ENCODE peak calls at places on chromosomes 16 and 17, in five cellular contexts. P is A549, J is IMR-90, Z is K562, W is H1. G is an unnamed sample.
A peak's percentile ranks its signal among the peaks of the same experiment; 100 is the strongest.

GRCh38 chr17:45116434-45117016 is 15.8 kb downstream of the PLCD3 start:
- DNase-seq in P (no peak), Z (no peak), W (no peak), J (no peak), G (no peak)

GRCh38 chr17:47692895-47693666 is 880 bp upstream of the TBKBP1 start:
- DNase-seq in P (no peak), J (no peak), W (no peak), Z (no peak), G (no peak)

GRCh38 chr17:76088041-76088867 is 9.3 kb downstream of the ZACN start:
- DNase-seq in W (no peak), P (no peak), Z (no peak), J (no peak), G (no peak)

GRCh38 chr17:2189231-2189630 is 114.4 kb downstream of the SMG6 start:
- DNase-seq in W (no peak), P (no peak), Z (no peak), J (no peak), G (no peak)

GRCh38 chr16:50861926-50862325 is 120.0 kb downstream of the CYLD start:
- DNase-seq in W (no peak), Z (no peak), J (peak; percentile 81), P (peak; percentile 20), G (peak; percentile 86)

GRCh38 chr17:64455993-64456885 is 7.3 kb downstream of the MILR1 start:
- DNase-seq in P (no peak), J (no peak), Z (no peak), W (no peak), G (no peak)

GRCh38 chr16:14198603-14199002 is 127.5 kb downstream of the MRTFB start:
- DNase-seq in Z (no peak), J (no peak), P (no peak), W (no peak), G (no peak)

GRCh38 chr17:82734987-82735866 is at the start of gene FN3K:
- DNase-seq in W (no peak), J (peak; percentile 85), Z (peak; percentile 91), P (peak; percentile 74), G (peak; percentile 48)

GRCh38 chr17:12522743-12523181 is 142.9 kb upstream of the MYOCD start:
- DNase-seq in W (no peak), J (peak; percentile 69), P (peak; percentile 92), Z (no peak), G (peak; percentile 29)

GRCh38 chr17:59840908-59841666 is 51.7 kb downstream of the TUBD1 start:
- DNase-seq in W (no peak), J (peak; percentile 50), Z (no peak), P (peak; percentile 78), G (no peak)

GRCh38 chr17:40803617-40804082 is 3.9 kb upstream of the KRT28 start:
- DNase-seq in J (peak; percentile 66), P (peak; percentile 88), W (no peak), Z (peak; percentile 85), G (peak; percentile 77)

GRCh38 chr16:53896711-53897110 is 192.8 kb downstream of the FTO start:
- DNase-seq in P (no peak), Z (no peak), J (no peak), W (no peak), G (no peak)

GRCh38 chr16:54080524-54081008 is 206.0 kb downstream of the IRX3 start:
- DNase-seq in P (peak; percentile 93), W (no peak), Z (no peak), J (peak; percentile 98), G (peak; percentile 94)

GRCh38 chr17:13601776-13602551 is at the start of gene HS3ST3A1:
- DNase-seq in W (peak; percentile 73), J (peak; percentile 82), Z (peak; percentile 87), P (no peak), G (no peak)

GRCh38 chr17:69883139-69883538 is 191.9 kb upstream of the KCNJ16 start:
- DNase-seq in J (no peak), Z (no peak), P (no peak), W (no peak), G (no peak)

GRCh38 chr16:23999663-24000062 is 163.9 kb downstream of the PRKCB start:
- DNase-seq in P (no peak), Z (no peak), J (no peak), W (no peak), G (no peak)

GRCh38 chr16:57255686-57256415 is 10.8 kb downstream of the ARL2BP start:
- DNase-seq in P (no peak), Z (no peak), W (no peak), J (no peak), G (no peak)

GRCh38 chr16:57252148-57252721 is 7.2 kb downstream of the ARL2BP start:
- DNase-seq in P (no peak), J (no peak), W (no peak), Z (no peak), G (peak; percentile 32)

GRCh38 chr16:57256601-57257395 is 11.7 kb downstream of the ARL2BP start:
- DNase-seq in Z (peak; percentile 46), P (no peak), J (no peak), W (no peak), G (no peak)

GRCh38 chr16:57251352-57251751 is 6.3 kb downstream of the ARL2BP start:
- DNase-seq in P (no peak), W (no peak), J (no peak), Z (no peak), G (no peak)

GRCh38 chr16:57253410-57253927 is 8.4 kb downstream of the ARL2BP start:
- DNase-seq in Z (no peak), W (no peak), P (no peak), J (no peak), G (peak; percentile 34)
- TF ChIP-seq MAFK in Z (no peak), W (no peak), P (no peak), J (no peak), G (peak; percentile 11)

GRCh38 chr17:16285646-16286008 is 67.6 kb downstream of the CENPV start:
- DNase-seq in Z (no peak), P (no peak), J (no peak), W (no peak), G (no peak)
- H3K4me3 ChIP-seq in Z (no peak overlapping the region), P (no peak overlapping the region), J (no peak overlapping the region), W (no peak overlapping the region), G (peak overlapping the region; percentile 6)

GRCh38 chr16:9090960-9091866 is at the start of gene HAPSTR1:
- DNase-seq in J (peak; percentile 100), W (peak; percentile 100), Z (peak; percentile 98), P (peak; percentile 100), G (peak; percentile 100)

GRCh38 chr16:9089660-9090059 is 1.8 kb upstream of the HAPSTR1 start:
- DNase-seq in P (no peak), J (no peak), W (no peak), Z (no peak), G (no peak)

GRCh38 chr16:9091867-9092281 is 430 bp downstream of the HAPSTR1 start:
- DNase-seq in P (peak; percentile 37), J (no peak), W (no peak), Z (no peak), G (no peak)

GRCh38 chr16:9088848-9089247 is 2.6 kb upstream of the HAPSTR1 start:
- DNase-seq in J (no peak), Z (no peak), W (no peak), P (no peak), G (peak; percentile 51)

GRCh38 chr16:9090101-9090959 is 1.1 kb upstream of the HAPSTR1 start:
- DNase-seq in Z (peak; percentile 65), J (no peak), W (no peak), P (no peak), G (no peak)
- TF ChIP-seq MAFK in Z (no peak), J (no peak), W (no peak), P (no peak), G (no peak)

DNA sequence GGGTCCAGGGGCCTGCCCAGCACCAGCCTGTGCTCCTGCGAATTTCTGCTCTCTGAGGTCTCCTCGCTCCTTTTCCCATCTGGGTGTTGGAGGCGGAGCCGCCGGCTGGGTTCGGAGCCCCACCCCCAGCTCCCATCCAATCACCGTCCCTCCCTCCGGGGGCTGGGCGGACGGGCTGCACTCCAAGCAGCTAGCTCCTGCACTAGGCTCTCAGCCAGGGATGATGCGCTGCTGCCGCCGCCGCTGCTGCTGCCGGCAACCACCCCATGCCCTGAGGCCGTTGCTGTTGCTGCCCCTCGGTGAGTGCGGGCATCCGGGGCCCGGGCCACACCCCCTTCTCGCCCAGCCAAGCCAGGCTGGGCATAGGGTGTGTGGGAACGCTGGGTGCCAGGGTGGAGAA is at the start of gene NRN1L:
- DNase-seq in W (peak; percentile 77), P (no peak), J (peak; percentile 89), Z (peak; percentile 95), G (no peak)
- H3K4me3 ChIP-seq in W (peak within 1 kb of the TSS; percentile 11), P (no peak within 1 kb of the TSS), J (no peak within 1 kb of the TSS), Z (no peak within 1 kb of the TSS), G (no peak within 1 kb of the TSS)

GRCh38 chr16:986925-987581 is 5.5 kb downstream of the SOX8 start:
- DNase-seq in W (no peak), P (no peak), Z (no peak), J (no peak), G (no peak)
- TF ChIP-seq MAFK in W (no peak), P (no peak), Z (no peak), J (no peak), G (no peak)

GRCh38 chr17:39626671-39627169 is at the start of gene PPP1R1B:
- DNase-seq in W (no peak), P (no peak), J (no peak), Z (no peak), G (no peak)
- H3K4me3 ChIP-seq in W (peak within 1 kb of the TSS; percentile 67), P (peak within 1 kb of the TSS; percentile 25), J (peak within 1 kb of the TSS; percentile 13), Z (no peak within 1 kb of the TSS), G (no peak within 1 kb of the TSS)

DNA sequence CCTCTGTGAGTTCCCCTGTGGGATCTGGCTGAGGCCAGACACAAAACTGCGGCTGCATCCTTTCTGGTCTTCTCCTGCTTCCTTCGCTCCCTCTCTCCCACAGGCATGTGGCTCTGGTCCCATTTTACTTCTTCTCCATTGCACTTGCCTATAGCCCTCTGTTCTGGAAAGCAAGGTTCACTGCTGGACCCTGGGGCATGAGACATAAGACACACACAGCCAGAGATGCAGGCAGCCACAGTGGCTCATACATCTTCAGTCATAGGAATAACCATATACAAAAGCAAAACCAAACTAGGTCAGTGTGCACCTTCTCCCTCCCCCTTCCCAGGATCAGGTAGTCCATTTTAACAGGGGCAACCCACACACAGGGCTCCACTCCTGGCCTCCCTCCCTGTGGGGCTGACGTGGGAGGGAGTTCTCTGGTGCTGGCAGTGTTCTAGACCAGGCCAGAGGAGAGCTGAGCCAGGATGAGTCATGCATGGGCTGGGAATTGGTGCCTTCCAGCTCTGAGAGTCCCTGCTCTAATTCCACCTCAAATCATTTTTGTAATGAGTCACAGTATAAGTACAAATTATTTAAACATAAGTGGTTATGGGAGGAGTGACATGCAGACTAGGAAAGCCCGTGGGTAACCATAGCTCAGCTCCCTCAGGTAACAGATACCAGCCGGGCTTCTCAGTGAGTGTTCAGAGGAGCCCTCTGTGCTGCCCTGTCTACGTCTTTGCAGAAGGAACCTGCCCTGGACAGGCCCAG is 58.0 kb downstream of the ASIC2 start:
- DNase-seq in Z (no peak), J (peak; percentile 97), W (no peak), P (peak; percentile 66), G (no peak)
- TF ChIP-seq MAFK in Z (no peak), J (no peak), W (no peak), P (no peak), G (no peak)